ENCODE peak calls at places on chromosomes 2 and 18, in six cellular contexts. K, X, M, Q, L and T are unnamed samples.

GRCh38 chr2:107635883-107636282 is 190.8 kb upstream of the RGPD4 start:
- DNase-seq in M (no peak), L (peak; percentile 88), X (no peak), K (no peak), Q (peak; percentile 61), T (peak; percentile 64)

GRCh38 chr2:232478571-232479340 is 8.9 kb downstream of the ECEL1 start:
- DNase-seq in M (no peak), K (no peak), Q (no peak), L (no peak), X (peak; percentile 34), T (no peak)

GRCh38 chr2:61784643-61785042 is 69.2 kb downstream of the FAM161A start:
- DNase-seq in X (no peak), L (no peak), M (no peak), Q (no peak), K (no peak), T (no peak)

GRCh38 chr2:54724560-54725342 is 1.3 kb downstream of the EML6 start:
- DNase-seq in M (peak; percentile 65), Q (peak; percentile 4), K (peak; percentile 65), X (peak; percentile 78), L (peak; percentile 11), T (no peak)

GRCh38 chr2:102768892-102769291 is 7.1 kb downstream of the TMEM182 start:
- DNase-seq in L (no peak), Q (no peak), M (no peak), X (no peak), K (no peak), T (no peak)

GRCh38 chr2:144659731-144660275 is 139.9 kb upstream of the ZEB2 start:
- DNase-seq in X (no peak), K (no peak), M (peak; percentile 71), Q (peak; percentile 76), L (peak; percentile 100), T (peak; percentile 61)

GRCh38 chr2:241195506-241196130 is 7.1 kb downstream of the ANO7 start:
- DNase-seq in K (peak; percentile 6), L (no peak), Q (no peak), X (no peak), M (no peak), T (no peak)

GRCh38 chr2:96485751-96486643 is 19.2 kb downstream of the NEURL3 start:
- DNase-seq in K (no peak), L (peak; percentile 94), Q (peak; percentile 87), M (peak; percentile 86), X (peak; percentile 72), T (peak; percentile 88)

GRCh38 chr2:99420031-99420430 is 69.8 kb downstream of the REV1 start:
- DNase-seq in X (no peak), L (no peak), Q (no peak), M (no peak), K (no peak), T (peak; percentile 52)

GRCh38 chr2:231000211-231000904 is 4.4 kb downstream of the SPATA3 start:
- DNase-seq in L (no peak), K (no peak), X (peak; percentile 88), Q (no peak), M (no peak), T (no peak)

GRCh38 chr2:226661789-226662545 is 137.7 kb downstream of the IRS1 start:
- DNase-seq in X (no peak), K (peak; percentile 15), M (peak; percentile 85), Q (peak; percentile 98), L (peak; percentile 25), T (peak; percentile 98)

GRCh38 chr2:76567478-76567877 is 856.8 kb upstream of the GCFC2 start:
- DNase-seq in M (no peak), K (no peak), Q (no peak), L (no peak), X (no peak), T (no peak)

GRCh38 chr2:37713258-37713700 is 41.8 kb upstream of the CDC42EP3 start:
- DNase-seq in X (no peak), M (no peak), K (no peak), Q (peak; percentile 95), L (peak; percentile 90), T (peak; percentile 87)

GRCh38 chr2:52473526-52473925 is 1294.1 kb upstream of the CHAC2 start:
- DNase-seq in X (no peak), M (no peak), L (no peak), K (no peak), Q (no peak), T (no peak)

GRCh38 chr2:239261336-239261735 is 139.5 kb downstream of the HDAC4 start:
- DNase-seq in X (no peak), K (no peak), M (no peak), L (no peak), Q (no peak), T (no peak)

GRCh38 chr2:202096736-202097135 is 23.7 kb downstream of the KIAA2012 start:
- DNase-seq in M (no peak), L (no peak), K (peak; percentile 65), X (peak; percentile 76), Q (peak; percentile 40), T (no peak)

GRCh38 chr2:60544059-60544458 is 9.4 kb downstream of the BCL11A start:
- DNase-seq in Q (peak; percentile 78), K (no peak), M (no peak), X (no peak), L (no peak), T (no peak)

GRCh38 chr2:8676915-8677645 is 4.8 kb upstream of the ID2 start:
- DNase-seq in X (peak; percentile 76), K (peak; percentile 59), Q (no peak), M (no peak), L (no peak), T (no peak)

GRCh38 chr2:40488101-40488598 is 36.3 kb upstream of the SLC8A1 start:
- DNase-seq in L (peak; percentile 6), K (no peak), Q (peak; percentile 55), M (no peak), X (no peak), T (peak; percentile 67)

GRCh38 chr2:132521321-132521720 is 104.7 kb downstream of the GPR39 start:
- DNase-seq in K (no peak), L (peak; percentile 19), Q (peak; percentile 27), X (no peak), M (no peak), T (no peak)

GRCh38 chr2:100542418-100542817 is 20.4 kb upstream of the PDCL3 start:
- DNase-seq in Q (no peak), X (no peak), M (no peak), K (no peak), L (no peak), T (no peak)

GRCh38 chr2:20509766-20510490 is 63.1 kb downstream of the RHOB start:
- DNase-seq in K (peak; percentile 94), X (peak; percentile 93), M (no peak), Q (peak; percentile 59), L (peak; percentile 92), T (peak; percentile 13)

GRCh38 chr2:27315122-27315521 is 6.9 kb upstream of the UCN start:
- DNase-seq in M (no peak), Q (no peak), L (no peak), X (no peak), K (no peak), T (no peak)

GRCh38 chr18:21112543-21113105 is 1.0 kb upstream of the ROCK1 start:
- DNase-seq in Q (no peak), K (no peak), M (no peak), X (no peak), L (no peak), T (peak; percentile 16)

GRCh38 chr2:7467782-7468447 is 550.7 kb downstream of the RNF144A start:
- DNase-seq in Q (no peak), M (no peak), L (no peak), K (no peak), X (no peak), T (no peak)

DNA sequence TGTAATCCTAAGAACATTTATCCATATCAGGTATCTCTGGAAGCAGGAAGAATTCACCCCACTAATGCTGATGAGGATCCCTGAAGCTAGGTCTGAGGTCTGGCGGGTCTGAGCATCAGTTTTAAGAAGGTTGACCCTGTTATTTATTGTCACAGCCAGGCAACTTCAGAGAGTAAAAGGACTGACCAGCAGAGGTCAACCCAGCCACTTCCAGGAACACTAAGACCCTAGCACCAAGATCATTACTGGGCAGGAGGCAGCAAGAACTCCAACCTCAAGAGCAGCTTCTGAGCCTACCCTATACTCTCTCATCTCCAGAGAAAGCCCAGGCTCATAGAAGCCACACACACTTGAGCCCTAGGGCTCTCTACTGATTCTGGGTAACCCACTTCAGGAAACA is 901.4 kb downstream of the DCDC2C start:
- DNase-seq in L (no peak), K (peak; percentile 14), M (no peak), X (peak; percentile 65), Q (no peak), T (no peak)
- TF ChIP-seq CTCF in L (no peak), K (peak; percentile 25), M (no peak), X (peak; percentile 68), Q (no peak), T (no peak)

GRCh38 chr2:219998714-219999227 is 371.3 kb downstream of the SLC4A3 start:
- DNase-seq in M (no peak), X (no peak), Q (no peak), K (no peak), L (no peak), T (no peak)
- TF ChIP-seq CTCF in M (no peak), X (peak; percentile 57), Q (no peak), K (peak; percentile 17), L (peak; percentile 27), T (peak; percentile 6)

GRCh38 chr2:67854798-67855197 is 208.0 kb downstream of the C1D start:
- DNase-seq in M (no peak), X (peak; percentile 81), L (no peak), K (peak; percentile 17), Q (no peak), T (no peak)
- TF ChIP-seq CTCF in M (no peak), X (peak; percentile 69), L (peak; percentile 31), K (peak; percentile 39), Q (no peak), T (no peak)

GRCh38 chr2:216149741-216150140 is 40.6 kb downstream of the XRCC5 start:
- DNase-seq in M (no peak), K (no peak), X (no peak), L (no peak), Q (no peak), T (peak; percentile 49)

GRCh38 chr2:216148983-216149382 is 39.8 kb downstream of the XRCC5 start:
- DNase-seq in M (no peak), Q (no peak), L (no peak), K (no peak), X (no peak), T (no peak)

GRCh38 chr2:216155954-216156353 is 46.8 kb downstream of the XRCC5 start:
- DNase-seq in M (no peak), L (no peak), K (no peak), X (no peak), Q (no peak), T (no peak)

GRCh38 chr2:216147172-216148131 is 38.3 kb downstream of the XRCC5 start:
- DNase-seq in M (no peak), Q (no peak), L (no peak), K (peak; percentile 44), X (no peak), T (no peak)

DNA sequence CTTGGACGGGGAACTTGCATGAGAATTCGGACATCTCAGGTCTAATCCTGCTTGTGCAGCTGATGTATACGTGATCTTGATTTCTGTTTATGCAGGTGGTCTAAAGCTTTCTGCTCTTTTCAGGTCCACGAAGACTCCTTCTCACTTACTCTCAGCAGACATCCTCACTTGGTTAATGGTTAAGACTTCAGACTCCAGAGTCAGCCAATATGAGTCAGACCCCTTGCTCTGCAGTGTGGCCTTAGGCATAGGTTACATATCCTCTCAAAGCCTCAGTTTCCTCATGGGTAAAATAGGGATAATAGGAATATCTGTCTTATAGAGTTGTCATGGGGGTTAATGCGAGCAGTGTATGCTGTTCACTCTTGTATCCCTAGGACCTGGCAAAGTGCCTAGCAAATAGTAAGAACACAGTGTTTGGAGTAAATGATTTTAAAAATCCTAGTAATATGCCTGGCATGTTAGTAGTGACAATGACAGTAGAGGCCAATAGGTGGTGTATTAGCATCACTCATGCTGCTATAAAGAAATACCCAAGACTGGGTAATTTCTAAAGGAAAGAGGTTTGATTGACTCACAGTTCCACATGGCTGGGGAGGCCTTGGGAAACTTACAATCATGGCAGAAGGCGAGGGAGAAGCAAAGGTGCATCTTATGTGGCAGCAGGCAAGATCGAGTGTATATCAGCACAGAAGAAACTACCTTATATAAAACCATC is 42.3 kb downstream of the XRCC5 start:
- DNase-seq in Q (no peak), L (no peak), X (no peak), K (no peak), M (no peak), T (peak; percentile 36)
- TF ChIP-seq CTCF in Q (peak; percentile 16), L (peak; percentile 9), X (peak; percentile 41), K (peak; percentile 21), M (no peak), T (peak; percentile 20)